ENCODE peak calls at places on chromosomes 6 and 20, in seven cellular contexts. One of them, this sample, is unnamed.
A peak's percentile ranks its signal among the peaks of the same experiment; 100 is the strongest.

GRCh38 chr6:124026645-124027044 is 223.0 kb downstream of the NKAIN2 start:
- DNase-seq in K562: no peak
- DNase-seq in GM12878: no peak
- DNase-seq in SK-N-SH: no peak
- DNase-seq in H1: no peak
- DNase-seq in HepG2: no peak
- DNase-seq in HCT116: no peak
- DNase-seq in this sample: no peak

GRCh38 chr6:3697609-3698008 is 53.9 kb downstream of the PXDC1 start:
- DNase-seq in H1: no peak
- DNase-seq in HCT116: no peak
- DNase-seq in SK-N-SH: no peak
- DNase-seq in HepG2: no peak
- DNase-seq in K562: no peak
- DNase-seq in GM12878: no peak
- DNase-seq in this sample: no peak

GRCh38 chr20:43925215-43925614 is 10.6 kb downstream of the TOX2 start:
- DNase-seq in HepG2: no peak
- DNase-seq in SK-N-SH: no peak
- DNase-seq in HCT116: no peak
- DNase-seq in K562: no peak
- DNase-seq in GM12878: peak; percentile 34
- DNase-seq in H1: no peak
- DNase-seq in this sample: no peak

GRCh38 chr20:37941332-37941731 is 38.4 kb downstream of the VSTM2L start:
- DNase-seq in GM12878: no peak
- DNase-seq in SK-N-SH: peak; percentile 58
- DNase-seq in HepG2: peak; percentile 69
- DNase-seq in H1: no peak
- DNase-seq in K562: peak; percentile 74
- DNase-seq in HCT116: no peak
- DNase-seq in this sample: no peak

GRCh38 chr6:129607581-129608186 is 102.3 kb downstream of the ARHGAP18 start:
- DNase-seq in K562: no peak
- DNase-seq in GM12878: no peak
- DNase-seq in HepG2: no peak
- DNase-seq in H1: no peak
- DNase-seq in HCT116: no peak
- DNase-seq in SK-N-SH: no peak
- DNase-seq in this sample: no peak

GRCh38 chr6:121135425-121135824 is 198.9 kb downstream of the TBC1D32 start:
- DNase-seq in GM12878: no peak
- DNase-seq in HepG2: no peak
- DNase-seq in H1: no peak
- DNase-seq in K562: no peak
- DNase-seq in SK-N-SH: no peak
- DNase-seq in HCT116: no peak
- DNase-seq in this sample: no peak

GRCh38 chr6:73985891-73986290 is 289.9 kb downstream of the CD109 start:
- DNase-seq in GM12878: no peak
- DNase-seq in SK-N-SH: no peak
- DNase-seq in K562: no peak
- DNase-seq in HCT116: peak; percentile 12
- DNase-seq in HepG2: no peak
- DNase-seq in H1: peak; percentile 7
- DNase-seq in this sample: peak; percentile 50

GRCh38 chr6:110017306-110017705 is 39.2 kb downstream of the GPR6 start:
- DNase-seq in HCT116: no peak
- DNase-seq in HepG2: no peak
- DNase-seq in SK-N-SH: no peak
- DNase-seq in H1: no peak
- DNase-seq in K562: no peak
- DNase-seq in GM12878: no peak
- DNase-seq in this sample: no peak

GRCh38 chr6:51394061-51394460 is 575.4 kb downstream of the TFAP2B start:
- DNase-seq in GM12878: no peak
- DNase-seq in SK-N-SH: no peak
- DNase-seq in HCT116: no peak
- DNase-seq in H1: no peak
- DNase-seq in HepG2: peak; percentile 41
- DNase-seq in K562: no peak
- DNase-seq in this sample: no peak

GRCh38 chr20:46928580-46929132 is 34.0 kb downstream of the EYA2 start:
- DNase-seq in HCT116: no peak
- DNase-seq in H1: no peak
- DNase-seq in HepG2: no peak
- DNase-seq in SK-N-SH: no peak
- DNase-seq in K562: no peak
- DNase-seq in GM12878: no peak
- DNase-seq in this sample: no peak

GRCh38 chr6:28433119-28433518 is 10.2 kb downstream of the ZSCAN23 start:
- DNase-seq in GM12878: no peak
- DNase-seq in H1: no peak
- DNase-seq in HCT116: no peak
- DNase-seq in SK-N-SH: no peak
- DNase-seq in HepG2: no peak
- DNase-seq in K562: peak; percentile 45
- DNase-seq in this sample: no peak

GRCh38 chr20:64226686-64227576 is 28.6 kb upstream of the PCMTD2 start:
- DNase-seq in HepG2: no peak
- DNase-seq in K562: no peak
- DNase-seq in H1: no peak
- DNase-seq in GM12878: no peak
- DNase-seq in SK-N-SH: no peak
- DNase-seq in HCT116: no peak
- DNase-seq in this sample: no peak

GRCh38 chr6:41085182-41085581 is 12.4 kb downstream of the NFYA start:
- DNase-seq in H1: no peak
- DNase-seq in HepG2: no peak
- DNase-seq in SK-N-SH: no peak
- DNase-seq in HCT116: no peak
- DNase-seq in GM12878: no peak
- DNase-seq in K562: no peak
- DNase-seq in this sample: no peak

GRCh38 chr20:52103911-52104545 is 87.6 kb downstream of the ZFP64 start:
- DNase-seq in GM12878: no peak
- DNase-seq in H1: peak; percentile 65
- DNase-seq in HepG2: no peak
- DNase-seq in HCT116: no peak
- DNase-seq in SK-N-SH: no peak
- DNase-seq in K562: no peak
- DNase-seq in this sample: no peak

GRCh38 chr6:4133941-4134838 is 1.2 kb downstream of the ECI2 start:
- DNase-seq in HepG2: peak; percentile 57
- DNase-seq in SK-N-SH: peak; percentile 11
- DNase-seq in HCT116: no peak
- DNase-seq in GM12878: no peak
- DNase-seq in H1: no peak
- DNase-seq in K562: peak; percentile 33
- DNase-seq in this sample: peak; percentile 55

GRCh38 chr6:39209360-39209811 is 19.9 kb downstream of the KCNK5 start:
- DNase-seq in HCT116: no peak
- DNase-seq in HepG2: no peak
- DNase-seq in K562: no peak
- DNase-seq in H1: no peak
- DNase-seq in SK-N-SH: no peak
- DNase-seq in GM12878: no peak
- DNase-seq in this sample: no peak

GRCh38 chr6:55643868-55644267 is 64.9 kb upstream of the HMGCLL1 start:
- DNase-seq in HepG2: no peak
- DNase-seq in GM12878: no peak
- DNase-seq in HCT116: no peak
- DNase-seq in H1: no peak
- DNase-seq in SK-N-SH: no peak
- DNase-seq in K562: no peak
- DNase-seq in this sample: no peak

GRCh38 chr6:108944707-108945685 is 96.8 kb downstream of the ARMC2 start:
- DNase-seq in HCT116: no peak
- DNase-seq in SK-N-SH: no peak
- DNase-seq in K562: no peak
- DNase-seq in GM12878: no peak
- DNase-seq in H1: no peak
- DNase-seq in HepG2: no peak
- DNase-seq in this sample: no peak
- TF ChIP-seq JUND in HCT116: no peak
- TF ChIP-seq JUND in SK-N-SH: no peak
- TF ChIP-seq JUND in K562: no peak
- TF ChIP-seq JUND in GM12878: no peak
- TF ChIP-seq JUND in H1: no peak
- TF ChIP-seq JUND in HepG2: no peak
- TF ChIP-seq JUND in this sample: no peak

GRCh38 chr6:145815351-145815772 is 767 bp upstream of the FBXO30 start:
- DNase-seq in K562: peak; percentile 47
- DNase-seq in GM12878: no peak
- DNase-seq in HCT116: no peak
- DNase-seq in SK-N-SH: peak; percentile 74
- DNase-seq in H1: no peak
- DNase-seq in HepG2: no peak
- DNase-seq in this sample: no peak
- TF ChIP-seq JUND in K562: no peak
- TF ChIP-seq JUND in GM12878: no peak
- TF ChIP-seq JUND in HCT116: no peak
- TF ChIP-seq JUND in SK-N-SH: no peak
- TF ChIP-seq JUND in H1: no peak
- TF ChIP-seq JUND in HepG2: no peak
- TF ChIP-seq JUND in this sample: no peak

GRCh38 chr6:34235605-34236422 is 859 bp upstream of the HMGA1 start:
- DNase-seq in HCT116: no peak
- DNase-seq in SK-N-SH: no peak
- DNase-seq in K562: peak; percentile 37
- DNase-seq in HepG2: no peak
- DNase-seq in H1: no peak
- DNase-seq in GM12878: no peak
- DNase-seq in this sample: peak; percentile 78
- TF ChIP-seq JUND in HCT116: no peak
- TF ChIP-seq JUND in SK-N-SH: no peak
- TF ChIP-seq JUND in K562: peak; percentile 44
- TF ChIP-seq JUND in HepG2: no peak
- TF ChIP-seq JUND in H1: peak; percentile 77
- TF ChIP-seq JUND in GM12878: no peak
- TF ChIP-seq JUND in this sample: no peak

DNA sequence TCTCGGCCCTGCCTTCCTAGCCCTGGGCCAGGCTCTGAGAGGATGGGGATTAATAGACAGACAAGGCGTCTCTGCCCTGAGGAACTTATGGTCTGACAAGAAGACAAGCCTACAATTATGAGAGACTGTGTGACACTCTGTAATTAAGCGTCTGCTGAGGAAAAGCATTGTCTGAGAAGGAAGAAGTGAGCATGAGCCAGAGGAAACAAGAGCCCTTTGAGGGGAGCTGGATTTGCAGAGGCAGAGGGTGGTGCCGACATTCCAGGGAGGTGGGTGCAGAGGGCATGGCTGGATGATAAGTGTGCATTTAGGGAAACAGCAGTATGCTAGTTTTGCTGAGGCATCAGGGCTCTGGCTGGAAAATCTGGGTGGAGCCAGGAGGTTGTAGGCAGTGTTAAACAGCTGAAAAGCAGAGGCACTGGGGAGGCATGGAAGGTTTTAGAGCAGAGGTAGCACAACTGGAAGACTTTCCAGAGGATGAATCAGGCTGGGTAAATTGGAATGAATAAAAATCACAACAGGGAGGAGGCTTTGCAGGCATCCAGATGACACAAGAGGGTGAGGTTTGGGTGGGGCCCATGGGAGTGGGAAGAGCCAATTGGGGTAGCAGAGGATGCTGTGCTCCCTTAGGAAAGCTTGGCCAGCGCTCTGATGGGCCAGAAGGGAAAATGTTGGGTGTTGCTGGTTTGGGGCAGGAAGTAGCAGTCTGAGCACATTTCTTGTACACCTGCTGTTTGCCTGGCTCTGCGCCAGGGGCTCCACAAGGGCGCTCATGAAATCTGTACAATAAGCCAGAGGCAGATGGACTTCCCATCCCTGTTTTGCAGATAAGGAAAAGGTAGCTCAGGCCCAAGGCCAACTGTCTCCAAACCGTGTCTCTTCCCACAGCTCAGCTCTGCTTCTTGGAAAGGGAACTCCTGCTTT is 74.0 kb upstream of the MYL9 start:
- DNase-seq in HepG2: no peak
- DNase-seq in HCT116: no peak
- DNase-seq in GM12878: no peak
- DNase-seq in K562: no peak
- DNase-seq in H1: no peak
- DNase-seq in SK-N-SH: no peak
- DNase-seq in this sample: peak; percentile 38
- TF ChIP-seq JUND in HepG2: no peak
- TF ChIP-seq JUND in HCT116: no peak
- TF ChIP-seq JUND in GM12878: no peak
- TF ChIP-seq JUND in K562: no peak
- TF ChIP-seq JUND in H1: no peak
- TF ChIP-seq JUND in SK-N-SH: no peak
- TF ChIP-seq JUND in this sample: no peak

DNA sequence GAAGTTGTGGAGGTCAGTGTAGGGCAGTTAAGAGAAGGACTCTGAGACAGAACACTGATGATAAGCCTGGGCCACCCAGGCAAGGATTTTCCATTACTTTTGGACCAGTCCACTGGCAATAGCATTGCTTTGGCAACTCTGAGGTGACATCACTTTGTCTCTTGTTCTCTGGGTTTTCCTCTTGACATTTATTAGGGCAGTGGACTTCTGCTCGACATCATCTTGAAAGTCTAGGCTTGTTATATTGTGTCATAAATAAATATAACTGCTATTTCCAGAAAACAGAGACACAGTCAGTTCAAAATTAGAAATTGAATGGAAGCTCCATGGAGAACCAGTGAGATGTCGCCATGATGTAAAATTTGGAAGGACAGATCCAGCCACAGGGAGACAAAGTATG is 268.1 kb downstream of the SMOC2 start:
- DNase-seq in HepG2: no peak
- DNase-seq in H1: no peak
- DNase-seq in SK-N-SH: no peak
- DNase-seq in HCT116: no peak
- DNase-seq in GM12878: no peak
- DNase-seq in K562: no peak
- DNase-seq in this sample: no peak
- TF ChIP-seq JUND in HepG2: no peak
- TF ChIP-seq JUND in H1: no peak
- TF ChIP-seq JUND in SK-N-SH: no peak
- TF ChIP-seq JUND in HCT116: no peak
- TF ChIP-seq JUND in GM12878: no peak
- TF ChIP-seq JUND in K562: no peak
- TF ChIP-seq JUND in this sample: no peak